ENCODE peak calls at places on chromosomes 16 and 17, in eight cellular contexts. P is posterior cingulate gyrus; O is activated naive CD8-positive, alpha-beta T cell treated with anti-CD3 and anti-CD28 coated beads, Interleukin-2, amount 50 U/mL, for 24 hours; L is hypothalamus; U is MM.1S; H is ovary; N is amniotic stem cell; Y is A172. X is an unnamed sample.

GRCh38 chr16:81175325-81175891 is 63.1 kb upstream of the BCO1 start:
- DNase-seq in P (no peak), O (no peak), L (no peak), U (no peak), H (no peak), N (peak), Y (peak), X (peak)

GRCh38 chr17:36937001-36937960 is at the start of gene LHX1:
- DNase-seq in P (no peak), O (peak), L (no peak), U (no peak), H (no peak), N (no peak), Y (no peak), X (no peak)

GRCh38 chr17:17568772-17569195 is 22.7 kb downstream of the PEMT start:
- DNase-seq in P (peak), O (peak), L (no peak), U (peak), H (peak), N (no peak), Y (peak), X (peak)

GRCh38 chr16:11629071-11630030 is 38.9 kb upstream of the SNN start:
- DNase-seq in P (peak), O (no peak), L (no peak), U (peak), H (no peak), N (no peak), Y (no peak), X (peak)

GRCh38 chr17:8935194-8935593 is 30.3 kb downstream of the PIK3R5 start:
- DNase-seq in P (no peak), O (peak), L (no peak), U (no peak), H (no peak), N (no peak), Y (peak), X (no peak)

GRCh38 chr17:38916771-38917170 is 8.6 kb upstream of the LASP1NB start:
- DNase-seq in P (peak), O (no peak), L (no peak), U (no peak), H (no peak), N (no peak), Y (no peak), X (no peak)

GRCh38 chr17:43468746-43469544 is 14.8 kb upstream of the DHX8 start:
- DNase-seq in P (no peak), O (no peak), L (no peak), U (no peak), H (no peak), N (peak), Y (peak), X (peak)

GRCh38 chr17:31733326-31733725 is 125.7 kb downstream of the COPRS start:
- DNase-seq in P (no peak), O (no peak), L (no peak), U (no peak), H (no peak), N (no peak), Y (no peak), X (no peak)

GRCh38 chr17:31391496-31391949 is at the start of gene RAB11FIP4:
- DNase-seq in P (no peak), O (peak), L (no peak), U (no peak), H (no peak), N (no peak), Y (no peak), X (no peak)

X was measured in IMR-90.